ENCODE peak calls at places on chromosome 1, in six cellular contexts. P, V, I, D, H and M are unnamed samples.

GRCh38 chr1:85109475-85109874 is 61.2 kb upstream of the MCOLN3 start:
- DNase-seq in P (peak; percentile 40), V (peak; percentile 78), H (peak; percentile 81), I (peak; percentile 43), D (peak; percentile 17), M (peak; percentile 54)

GRCh38 chr1:221149111-221149510 is 269.9 kb downstream of the HLX start:
- DNase-seq in D (no peak), P (no peak), I (no peak), H (peak; percentile 80), V (no peak), M (no peak)

GRCh38 chr1:246785536-246786111 is 61.4 kb downstream of the SCCPDH start:
- DNase-seq in I (no peak), H (no peak), D (no peak), P (no peak), V (no peak), M (no peak)

GRCh38 chr1:111906816-111907215 is 82.7 kb downstream of the KCND3 start:
- DNase-seq in I (no peak), H (no peak), D (no peak), P (no peak), V (no peak), M (no peak)

GRCh38 chr1:31784356-31785019 is 20.3 kb upstream of the ADGRB2 start:
- DNase-seq in H (no peak), D (no peak), V (no peak), I (no peak), P (no peak), M (no peak)

GRCh38 chr1:99869304-99869703 is 19.1 kb downstream of the AGL start:
- DNase-seq in D (peak; percentile 5), V (no peak), H (peak; percentile 70), P (no peak), I (no peak), M (no peak)

GRCh38 chr1:8545078-8545477 is 227.2 kb downstream of the SLC45A1 start:
- DNase-seq in D (no peak), I (no peak), H (no peak), V (no peak), P (no peak), M (no peak)

GRCh38 chr1:996851-997727 is 2.8 kb downstream of the HES4 start:
- DNase-seq in D (no peak), H (no peak), V (no peak), I (no peak), P (no peak), M (no peak)

GRCh38 chr1:96464991-96465875 is 256.4 kb upstream of the PTBP2 start:
- DNase-seq in H (no peak), P (no peak), D (no peak), V (no peak), I (no peak), M (no peak)

GRCh38 chr1:109392788-109393580 is 4.7 kb downstream of the SORT1 start:
- DNase-seq in I (peak; percentile 96), D (peak; percentile 18), P (no peak), V (no peak), H (peak; percentile 68), M (no peak)